ENCODE peak calls at places on chromosomes 6 and 20, in six cellular contexts. R, I, K, G, Q and M are unnamed samples.

GRCh38 chr6:11700118-11700718 is 78.4 kb downstream of the ADTRP start:
- DNase-seq in G (no peak), Q (no peak), I (peak; percentile 54), K (peak; percentile 48), R (no peak), M (peak; percentile 81)

GRCh38 chr6:127207591-127208120 is 59.0 kb upstream of the RNF146 start:
- DNase-seq in K (no peak), I (no peak), R (no peak), Q (no peak), G (no peak), M (peak; percentile 53)

GRCh38 chr6:35035481-35036030 is 105.6 kb downstream of the TCP11 start:
- DNase-seq in K (no peak), Q (no peak), G (no peak), R (peak; percentile 11), I (no peak), M (no peak)

GRCh38 chr6:15132854-15133670 is 112.8 kb upstream of the JARID2 start:
- DNase-seq in R (peak; percentile 36), G (no peak), K (no peak), Q (peak; percentile 75), I (peak; percentile 93), M (peak; percentile 50)

GRCh38 chr6:41046084-41046483 is 3.8 kb downstream of the TSPO2 start:
- DNase-seq in Q (no peak), R (no peak), I (no peak), G (no peak), K (no peak), M (no peak)

GRCh38 chr6:113184736-113185135 is 672.4 kb upstream of the MARCKS start:
- DNase-seq in Q (no peak), I (no peak), K (no peak), G (no peak), R (no peak), M (no peak)

GRCh38 chr6:168158280-168158979 is 79.4 kb upstream of the FRMD1 start:
- DNase-seq in G (no peak), K (no peak), R (no peak), I (no peak), Q (peak; percentile 17), M (no peak)

GRCh38 chr6:158068156-158068892 is 86.7 kb downstream of the SYNJ2 start:
- DNase-seq in G (no peak), K (no peak), R (no peak), I (no peak), Q (no peak), M (no peak)

GRCh38 chr6:150547511-150548222 is 52.0 kb upstream of the PLEKHG1 start:
- DNase-seq in R (no peak), Q (no peak), G (no peak), K (peak; percentile 9), I (no peak), M (no peak)

GRCh38 chr6:166618866-166619761 is 7.9 kb downstream of the RPS6KA2 start:
- DNase-seq in R (no peak), Q (no peak), I (no peak), G (no peak), K (no peak), M (peak; percentile 99)

GRCh38 chr6:95248501-95248900 is 328.8 kb upstream of the MANEA start:
- DNase-seq in I (peak; percentile 2), R (no peak), Q (no peak), G (no peak), K (no peak), M (peak; percentile 68)

GRCh38 chr20:47380481-47380880 is 24.0 kb upstream of the ZMYND8 start:
- DNase-seq in I (peak; percentile 42), G (no peak), K (no peak), Q (no peak), R (no peak), M (peak; percentile 65)

GRCh38 chr6:34570066-34570833 is 14.1 kb upstream of the SPDEF start:
- DNase-seq in K (no peak), Q (no peak), G (no peak), R (no peak), I (no peak), M (no peak)

GRCh38 chr6:95519228-95520037 is 57.9 kb upstream of the MANEA start:
- DNase-seq in K (no peak), I (no peak), G (peak; percentile 16), Q (no peak), R (no peak), M (no peak)

GRCh38 chr6:18595774-18596528 is 208.8 kb downstream of the RNF144B start:
- DNase-seq in Q (peak; percentile 69), I (peak; percentile 56), G (peak; percentile 52), K (peak; percentile 83), R (peak; percentile 73), M (peak; percentile 83)

GRCh38 chr20:50729925-50730764 is 1.2 kb upstream of the PARD6B start:
- DNase-seq in R (no peak), Q (no peak), I (peak; percentile 51), K (no peak), G (no peak), M (peak; percentile 50)

GRCh38 chr6:53359843-53360834 is 11.4 kb upstream of the ELOVL5 start:
- DNase-seq in R (no peak), K (no peak), G (no peak), Q (peak; percentile 18), I (peak; percentile 32), M (peak; percentile 51)

GRCh38 chr20:44431118-44431501 is 44.6 kb upstream of the TTPAL start:
- DNase-seq in I (no peak), Q (no peak), G (no peak), K (no peak), R (no peak), M (no peak)

GRCh38 chr20:8909596-8909995 is 159.3 kb upstream of the PLCB4 start:
- DNase-seq in R (no peak), Q (no peak), K (no peak), G (no peak), I (no peak), M (peak; percentile 19)

GRCh38 chr6:290111-290932 is 2.0 kb upstream of the DUSP22 start:
- DNase-seq in Q (no peak), G (no peak), I (no peak), K (no peak), R (no peak), M (no peak)

GRCh38 chr6:131914967-131915751 is 36.0 kb downstream of the CCN2 start:
- DNase-seq in K (peak; percentile 80), I (peak; percentile 71), R (peak; percentile 70), G (peak; percentile 52), Q (peak; percentile 53), M (peak; percentile 94)

GRCh38 chr6:53431704-53432103 is 83.0 kb upstream of the ELOVL5 start:
- DNase-seq in Q (no peak), K (no peak), I (no peak), G (no peak), R (no peak), M (no peak)

GRCh38 chr20:46312075-46312944 is 4.0 kb upstream of the CDH22 start:
- DNase-seq in Q (no peak), G (peak; percentile 54), I (no peak), R (no peak), K (peak; percentile 88), M (no peak)

GRCh38 chr6:111750753-111751684 is 122.2 kb downstream of the FYN start:
- DNase-seq in R (no peak), I (no peak), Q (no peak), K (peak; percentile 47), G (no peak), M (peak; percentile 84)

GRCh38 chr6:2795162-2795561 is 30.0 kb downstream of the WRNIP1 start:
- DNase-seq in G (no peak), K (no peak), Q (no peak), I (no peak), R (no peak), M (no peak)

GRCh38 chr6:2794171-2794730 is 29.1 kb downstream of the WRNIP1 start:
- DNase-seq in R (no peak), K (no peak), I (no peak), Q (no peak), G (no peak), M (peak; percentile 13)

GRCh38 chr6:2791124-2792050 is 26.2 kb downstream of the WRNIP1 start:
- DNase-seq in R (peak; percentile 62), K (peak; percentile 75), I (peak; percentile 79), Q (peak; percentile 61), G (peak; percentile 64), M (peak; percentile 96)

GRCh38 chr6:2792330-2792729 is 27.1 kb downstream of the WRNIP1 start:
- DNase-seq in Q (no peak), I (no peak), G (no peak), R (no peak), K (no peak), M (peak; percentile 72)

DNA sequence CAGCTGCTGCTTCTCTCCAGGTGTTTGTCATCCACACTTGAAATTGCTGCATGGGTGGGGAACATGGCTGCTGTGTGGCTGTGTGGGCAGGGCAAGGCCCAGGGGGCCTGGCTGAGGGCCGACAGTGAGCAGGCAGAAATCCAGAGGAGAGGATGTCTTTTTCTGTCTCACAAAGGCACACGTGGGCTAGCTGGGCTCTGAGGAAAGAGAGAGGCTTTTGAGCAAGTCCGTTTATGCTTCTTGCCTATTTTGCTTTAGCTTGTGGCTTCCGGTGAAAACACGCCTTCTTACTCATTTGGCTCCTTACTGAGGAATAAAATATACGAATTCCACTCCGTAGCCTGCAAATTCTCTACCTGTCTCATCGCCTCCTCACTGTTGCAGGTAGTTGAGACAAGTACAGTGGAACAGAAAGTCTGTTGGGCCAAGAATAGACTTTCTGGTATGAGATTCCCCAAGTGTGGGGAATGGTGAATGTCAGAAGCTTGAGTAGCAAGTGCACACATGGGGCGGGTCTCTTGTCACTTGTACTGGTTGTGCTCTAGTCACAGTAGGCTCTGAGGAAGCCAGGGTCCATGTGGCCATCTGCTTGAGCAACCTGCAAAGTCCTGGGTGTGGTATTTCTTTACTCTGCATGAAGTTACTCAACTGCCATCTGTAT is 28.4 kb downstream of the WRNIP1 start:
- DNase-seq in Q (no peak), G (no peak), K (no peak), R (no peak), I (no peak), M (peak; percentile 21)
- H3K4me3 ChIP-seq in Q (no peak overlapping the region), G (no peak overlapping the region), K (no peak overlapping the region), R (no peak overlapping the region), I (no peak overlapping the region), M (no peak overlapping the region)

GRCh38 chr20:62804021-62804631 is 509 bp upstream of the OGFR start:
- DNase-seq in I (no peak), Q (no peak), G (no peak), R (no peak), K (no peak), M (no peak)
- TF ChIP-seq CTCF in I (no peak), Q (no peak), G (peak; percentile 25), R (peak; percentile 3), K (no peak), M (peak; percentile 11)

GRCh38 chr6:5031150-5031549 is 27.3 kb upstream of the RPP40 start:
- DNase-seq in G (no peak), K (no peak), R (no peak), I (no peak), Q (no peak), M (no peak)

GRCh38 chr6:5034736-5035135 is 30.9 kb upstream of the RPP40 start:
- DNase-seq in Q (no peak), R (no peak), I (no peak), G (no peak), K (no peak), M (no peak)

GRCh38 chr6:5030596-5031136 is 26.8 kb upstream of the RPP40 start:
- DNase-seq in R (peak; percentile 84), I (peak; percentile 84), G (peak; percentile 89), K (peak; percentile 88), Q (peak; percentile 42), M (peak; percentile 92)

GRCh38 chr6:5034328-5034727 is 30.5 kb upstream of the RPP40 start:
- DNase-seq in Q (no peak), K (no peak), I (no peak), R (no peak), G (no peak), M (no peak)

GRCh38 chr6:5036309-5036708 is 32.5 kb upstream of the RPP40 start:
- DNase-seq in Q (no peak), I (peak; percentile 67), R (no peak), K (peak; percentile 91), G (peak; percentile 60), M (peak; percentile 67)
- H3K4me3 ChIP-seq in Q (no peak overlapping the region), I (no peak overlapping the region), R (no peak overlapping the region), K (no peak overlapping the region), G (no peak overlapping the region), M (no peak overlapping the region)

GRCh38 chr6:162856885-162857284 is 129.1 kb downstream of the PACRG start:
- DNase-seq in Q (peak; percentile 20), I (peak; percentile 43), R (no peak), K (peak; percentile 88), G (peak; percentile 71), M (peak; percentile 89)
- TF ChIP-seq CTCF in Q (peak; percentile 75), I (peak; percentile 37), R (no peak), K (peak; percentile 76), G (peak; percentile 87), M (peak; percentile 81)